ENCODE peak calls at places on chromosomes 6 and 20, in six cellular contexts. One of them, this sample, is unnamed.

GRCh38 chr6:20839624-20840023 is 305.4 kb downstream of the CDKAL1 start:
- DNase-seq in AG09309: no peak
- DNase-seq in tibial artery: no peak
- DNase-seq in A549: no peak
- DNase-seq in colonic mucosa: no peak
- DNase-seq in HFF-Myc: no peak
- DNase-seq in this sample: no peak

GRCh38 chr6:167815296-167815980 is 11.3 kb upstream of the AFDN start:
- DNase-seq in AG09309: no peak
- DNase-seq in colonic mucosa: no peak
- DNase-seq in tibial artery: no peak
- DNase-seq in A549: no peak
- DNase-seq in HFF-Myc: no peak
- DNase-seq in this sample: no peak

GRCh38 chr20:20405619-20406018 is 37.7 kb downstream of the INSM1 start:
- DNase-seq in A549: no peak
- DNase-seq in AG09309: no peak
- DNase-seq in HFF-Myc: no peak
- DNase-seq in colonic mucosa: no peak
- DNase-seq in tibial artery: no peak
- DNase-seq in this sample: no peak

GRCh38 chr6:22036267-22036666 is 260.6 kb downstream of the PRL start:
- DNase-seq in colonic mucosa: no peak
- DNase-seq in HFF-Myc: no peak
- DNase-seq in tibial artery: no peak
- DNase-seq in AG09309: no peak
- DNase-seq in A549: peak; percentile 82
- DNase-seq in this sample: peak; percentile 47

GRCh38 chr6:7914991-7915789 is 4.6 kb upstream of the TXNDC5 start:
- DNase-seq in colonic mucosa: no peak
- DNase-seq in A549: no peak
- DNase-seq in AG09309: peak; percentile 61
- DNase-seq in HFF-Myc: peak; percentile 58
- DNase-seq in tibial artery: peak; percentile 34
- DNase-seq in this sample: no peak

GRCh38 chr6:107416179-107416578 is 43.2 kb downstream of the PDSS2 start:
- DNase-seq in A549: no peak
- DNase-seq in AG09309: no peak
- DNase-seq in colonic mucosa: no peak
- DNase-seq in HFF-Myc: no peak
- DNase-seq in tibial artery: no peak
- DNase-seq in this sample: no peak

GRCh38 chr20:12914804-12915203 is 94.0 kb upstream of the SPTLC3 start:
- DNase-seq in AG09309: no peak
- DNase-seq in A549: no peak
- DNase-seq in colonic mucosa: no peak
- DNase-seq in tibial artery: no peak
- DNase-seq in HFF-Myc: no peak
- DNase-seq in this sample: no peak

GRCh38 chr20:10639762-10640556 is 33.8 kb downstream of the JAG1 start:
- DNase-seq in AG09309: no peak
- DNase-seq in A549: no peak
- DNase-seq in colonic mucosa: no peak
- DNase-seq in HFF-Myc: no peak
- DNase-seq in tibial artery: peak; percentile 82
- DNase-seq in this sample: no peak

GRCh38 chr6:54283877-54284860 is 24.1 kb upstream of the TINAG start:
- DNase-seq in A549: no peak
- DNase-seq in AG09309: peak; percentile 59
- DNase-seq in tibial artery: no peak
- DNase-seq in colonic mucosa: no peak
- DNase-seq in HFF-Myc: peak; percentile 85
- DNase-seq in this sample: no peak

GRCh38 chr20:3161316-3162079 is 1.8 kb upstream of the FASTKD5 start:
- DNase-seq in HFF-Myc: no peak
- DNase-seq in AG09309: no peak
- DNase-seq in A549: no peak
- DNase-seq in colonic mucosa: no peak
- DNase-seq in tibial artery: no peak
- DNase-seq in this sample: peak; percentile 58

GRCh38 chr20:37961016-37961415 is 58.1 kb downstream of the VSTM2L start:
- DNase-seq in AG09309: no peak
- DNase-seq in tibial artery: no peak
- DNase-seq in colonic mucosa: no peak
- DNase-seq in A549: no peak
- DNase-seq in HFF-Myc: no peak
- DNase-seq in this sample: no peak

GRCh38 chr6:144285798-144286502 is 815 bp downstream of the UTRN start:
- DNase-seq in colonic mucosa: peak; percentile 82
- DNase-seq in AG09309: no peak
- DNase-seq in A549: peak; percentile 59
- DNase-seq in tibial artery: peak; percentile 79
- DNase-seq in HFF-Myc: no peak
- DNase-seq in this sample: peak; percentile 81

GRCh38 chr20:53949319-53949839 is 121.0 kb downstream of the BCAS1 start:
- DNase-seq in A549: peak; percentile 16
- DNase-seq in HFF-Myc: peak; percentile 41
- DNase-seq in AG09309: peak; percentile 83
- DNase-seq in tibial artery: peak; percentile 40
- DNase-seq in colonic mucosa: no peak
- DNase-seq in this sample: no peak

GRCh38 chr6:65650086-65650485 is 56.9 kb downstream of the EYS start:
- DNase-seq in colonic mucosa: no peak
- DNase-seq in A549: no peak
- DNase-seq in AG09309: no peak
- DNase-seq in HFF-Myc: no peak
- DNase-seq in tibial artery: no peak
- DNase-seq in this sample: no peak

GRCh38 chr6:87110639-87111038 is 15.7 kb upstream of the CGA start:
- DNase-seq in A549: no peak
- DNase-seq in HFF-Myc: no peak
- DNase-seq in colonic mucosa: no peak
- DNase-seq in tibial artery: no peak
- DNase-seq in AG09309: no peak
- DNase-seq in this sample: no peak

GRCh38 chr6:110999634-111000270 is 17.9 kb downstream of the RPF2 start:
- DNase-seq in A549: peak; percentile 35
- DNase-seq in tibial artery: no peak
- DNase-seq in HFF-Myc: no peak
- DNase-seq in AG09309: no peak
- DNase-seq in colonic mucosa: no peak
- DNase-seq in this sample: no peak

GRCh38 chr6:142879076-142879475 is 65.9 kb downstream of the HIVEP2 start:
- DNase-seq in tibial artery: no peak
- DNase-seq in A549: no peak
- DNase-seq in HFF-Myc: no peak
- DNase-seq in AG09309: no peak
- DNase-seq in colonic mucosa: no peak
- DNase-seq in this sample: no peak

GRCh38 chr6:36383608-36384007 is 3.9 kb downstream of the ETV7 start:
- DNase-seq in HFF-Myc: no peak
- DNase-seq in AG09309: no peak
- DNase-seq in A549: peak; percentile 34
- DNase-seq in colonic mucosa: no peak
- DNase-seq in tibial artery: no peak
- DNase-seq in this sample: no peak

GRCh38 chr6:111573118-111573883 is 32.4 kb downstream of the TRAF3IP2 start:
- DNase-seq in tibial artery: peak; percentile 47
- DNase-seq in HFF-Myc: peak; percentile 77
- DNase-seq in colonic mucosa: no peak
- DNase-seq in A549: no peak
- DNase-seq in AG09309: no peak
- DNase-seq in this sample: no peak

GRCh38 chr6:3797231-3798200 is 46.0 kb upstream of the PXDC1 start:
- DNase-seq in tibial artery: no peak
- DNase-seq in colonic mucosa: no peak
- DNase-seq in AG09309: peak; percentile 52
- DNase-seq in A549: peak; percentile 55
- DNase-seq in HFF-Myc: no peak
- DNase-seq in this sample: no peak

GRCh38 chr6:166417285-166417691 is 34.5 kb upstream of the MPC1 start:
- DNase-seq in HFF-Myc: no peak
- DNase-seq in A549: no peak
- DNase-seq in AG09309: no peak
- DNase-seq in colonic mucosa: no peak
- DNase-seq in tibial artery: no peak
- DNase-seq in this sample: no peak

GRCh38 chr20:3775457-3775856 is 5.8 kb downstream of the SPEF1 start:
- DNase-seq in tibial artery: no peak
- DNase-seq in A549: no peak
- DNase-seq in AG09309: no peak
- DNase-seq in colonic mucosa: no peak
- DNase-seq in HFF-Myc: no peak
- DNase-seq in this sample: no peak

GRCh38 chr6:165055231-165055630 is 254.2 kb downstream of the C6orf118 start:
- DNase-seq in colonic mucosa: no peak
- DNase-seq in A549: peak; percentile 4
- DNase-seq in AG09309: no peak
- DNase-seq in HFF-Myc: no peak
- DNase-seq in tibial artery: no peak
- DNase-seq in this sample: no peak

GRCh38 chr6:18412073-18412472 is 24.9 kb downstream of the RNF144B start:
- DNase-seq in colonic mucosa: no peak
- DNase-seq in HFF-Myc: no peak
- DNase-seq in AG09309: no peak
- DNase-seq in A549: no peak
- DNase-seq in tibial artery: no peak
- DNase-seq in this sample: no peak

DNA sequence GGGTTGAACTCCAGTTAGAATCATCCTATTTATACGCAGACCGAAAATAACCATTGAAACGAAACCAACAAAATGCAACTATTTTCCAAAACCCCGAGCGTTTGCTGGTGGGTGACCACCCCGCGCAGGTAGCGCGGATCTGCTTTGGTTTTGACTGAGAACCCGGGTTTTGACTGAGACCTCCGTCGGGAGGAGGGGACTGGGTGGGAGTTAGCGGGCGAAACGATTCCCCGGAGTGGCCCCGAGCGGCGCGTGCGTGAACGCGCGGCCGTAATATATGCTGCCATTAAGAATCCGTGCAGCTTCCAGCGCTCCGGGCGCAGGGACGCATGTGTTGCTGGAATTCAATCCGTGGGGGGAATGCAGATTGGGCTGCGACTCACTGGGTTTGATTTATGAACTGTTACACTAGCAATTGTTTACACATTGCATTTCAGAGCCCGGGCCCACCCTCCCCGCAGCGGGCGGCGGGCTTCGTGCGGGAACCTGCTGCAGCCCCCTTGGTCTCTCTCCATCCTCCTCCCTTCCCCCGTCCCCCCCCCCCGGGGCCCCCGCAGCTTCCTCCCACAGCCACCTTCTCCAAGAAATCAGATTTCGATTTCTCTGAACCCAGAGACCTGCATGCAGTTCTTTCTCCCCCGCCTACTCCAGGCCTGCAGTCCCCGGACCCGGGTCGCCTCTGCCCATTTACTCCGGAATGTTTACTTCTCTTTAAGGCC is 9.9 kb downstream of the NRN1 start:
- DNase-seq in colonic mucosa: no peak
- DNase-seq in AG09309: no peak
- DNase-seq in HFF-Myc: no peak
- DNase-seq in tibial artery: no peak
- DNase-seq in A549: no peak
- DNase-seq in this sample: peak; percentile 84
- H3K4me3 ChIP-seq in colonic mucosa: peak overlapping the region; percentile 54
- H3K4me3 ChIP-seq in AG09309: peak overlapping the region; percentile 70
- H3K4me3 ChIP-seq in HFF-Myc: peak overlapping the region; percentile 53
- H3K4me3 ChIP-seq in tibial artery: peak overlapping the region; percentile 65
- H3K4me3 ChIP-seq in A549: peak overlapping the region; percentile 68
- H3K4me3 ChIP-seq in this sample: peak overlapping the region; percentile 31

GRCh38 chr20:25049261-25050060 is 8.5 kb downstream of the ACSS1 start:
- DNase-seq in tibial artery: peak; percentile 44
- DNase-seq in AG09309: no peak
- DNase-seq in colonic mucosa: no peak
- DNase-seq in HFF-Myc: no peak
- DNase-seq in A549: no peak
- DNase-seq in this sample: no peak
- H3K4me3 ChIP-seq in tibial artery: no peak overlapping the region
- H3K4me3 ChIP-seq in AG09309: no peak overlapping the region
- H3K4me3 ChIP-seq in colonic mucosa: no peak overlapping the region
- H3K4me3 ChIP-seq in HFF-Myc: no peak overlapping the region
- H3K4me3 ChIP-seq in A549: no peak overlapping the region
- H3K4me3 ChIP-seq in this sample: no peak overlapping the region

GRCh38 chr20:62181808-62182207 is 1.0 kb upstream of the MTG2 start:
- DNase-seq in colonic mucosa: no peak
- DNase-seq in A549: no peak
- DNase-seq in HFF-Myc: no peak
- DNase-seq in tibial artery: no peak
- DNase-seq in AG09309: no peak
- DNase-seq in this sample: no peak

GRCh38 chr20:62183426-62184142 is 756 bp downstream of the MTG2 start:
- DNase-seq in colonic mucosa: no peak
- DNase-seq in tibial artery: no peak
- DNase-seq in HFF-Myc: no peak
- DNase-seq in AG09309: no peak
- DNase-seq in A549: no peak
- DNase-seq in this sample: no peak

GRCh38 chr20:62186887-62187866 is 4.3 kb downstream of the MTG2 start:
- DNase-seq in colonic mucosa: no peak
- DNase-seq in tibial artery: no peak
- DNase-seq in AG09309: no peak
- DNase-seq in HFF-Myc: no peak
- DNase-seq in A549: no peak
- DNase-seq in this sample: no peak

GRCh38 chr20:62182469-62183425 is at the start of gene MTG2:
- DNase-seq in HFF-Myc: peak; percentile 82
- DNase-seq in colonic mucosa: peak; percentile 98
- DNase-seq in tibial artery: peak; percentile 91
- DNase-seq in A549: peak; percentile 96
- DNase-seq in AG09309: peak; percentile 76
- DNase-seq in this sample: peak; percentile 99

GRCh38 chr20:62186096-62186426 is 3.2 kb downstream of the MTG2 start:
- DNase-seq in AG09309: no peak
- DNase-seq in tibial artery: no peak
- DNase-seq in A549: no peak
- DNase-seq in HFF-Myc: no peak
- DNase-seq in colonic mucosa: no peak
- DNase-seq in this sample: no peak
- H3K4me3 ChIP-seq in AG09309: no peak overlapping the region
- H3K4me3 ChIP-seq in tibial artery: no peak overlapping the region
- H3K4me3 ChIP-seq in A549: no peak overlapping the region
- H3K4me3 ChIP-seq in HFF-Myc: no peak overlapping the region
- H3K4me3 ChIP-seq in colonic mucosa: no peak overlapping the region
- H3K4me3 ChIP-seq in this sample: no peak overlapping the region

DNA sequence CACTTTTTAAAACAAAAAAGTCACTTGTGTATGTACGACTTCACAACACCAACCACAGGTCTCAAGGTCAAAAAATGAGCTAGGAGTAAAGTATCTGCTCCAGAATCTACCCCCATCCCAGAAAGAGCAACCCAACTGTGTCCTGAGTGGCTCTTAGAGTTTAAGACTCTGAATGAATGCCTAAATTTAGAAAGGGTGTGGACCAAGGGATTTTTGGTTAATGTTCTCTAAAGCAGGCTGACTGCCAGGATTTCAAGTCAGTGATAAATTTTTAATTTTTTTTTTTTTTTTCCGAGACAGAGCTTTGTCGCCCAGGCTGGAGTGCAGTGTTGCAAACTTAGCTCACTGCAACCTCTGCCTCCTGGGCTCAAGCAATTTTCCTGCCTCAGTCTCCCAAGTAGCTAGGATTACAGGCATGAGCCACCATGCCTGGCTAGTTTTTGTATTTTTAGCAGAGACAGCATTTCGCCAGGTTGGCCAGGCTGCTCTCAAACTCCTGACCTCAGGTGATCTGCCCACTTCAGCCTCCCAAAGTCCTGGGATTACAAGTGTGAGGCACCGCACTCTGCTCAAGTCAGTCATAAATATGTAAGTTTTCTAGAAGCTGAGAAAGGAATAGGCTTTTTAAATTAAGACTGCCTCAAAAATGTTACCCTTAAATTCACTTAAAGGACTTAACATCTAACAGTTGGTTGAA is 20.2 kb downstream of the STAU1 start:
- DNase-seq in HFF-Myc: no peak
- DNase-seq in colonic mucosa: no peak
- DNase-seq in AG09309: no peak
- DNase-seq in A549: no peak
- DNase-seq in tibial artery: no peak
- DNase-seq in this sample: no peak
- H3K4me3 ChIP-seq in HFF-Myc: no peak overlapping the region
- H3K4me3 ChIP-seq in colonic mucosa: no peak overlapping the region
- H3K4me3 ChIP-seq in AG09309: no peak overlapping the region
- H3K4me3 ChIP-seq in A549: no peak overlapping the region
- H3K4me3 ChIP-seq in tibial artery: peak overlapping the region; percentile 4
- H3K4me3 ChIP-seq in this sample: no peak overlapping the region

This sample was measured in H7.